ENCODE peak calls at places on chromosome 6, in seven cellular contexts. V, L, P, B, C, A and M are unnamed samples.

GRCh38 chr6:39059496-39060310 is 11.1 kb downstream of the GLP1R start:
- DNase-seq in V (no peak), L (no peak), P (no peak), B (no peak), C (peak), A (no peak), M (no peak)

GRCh38 chr6:5656226-5656625 is 350.5 kb downstream of the NRN1 start:
- DNase-seq in V (no peak), L (no peak), P (no peak), B (no peak), C (no peak), A (no peak), M (no peak)

GRCh38 chr6:138772596-138773176 is 883 bp upstream of the CCDC28A start:
- DNase-seq in V (peak), L (no peak), P (no peak), B (no peak), C (peak), A (no peak), M (no peak)

GRCh38 chr6:36033935-36034334 is 6.3 kb downstream of the MAPK14 start:
- DNase-seq in V (peak), L (no peak), P (no peak), B (no peak), C (no peak), A (no peak), M (no peak)

GRCh38 chr6:36963451-36964290 is 9.1 kb downstream of the PI16 start:
- DNase-seq in V (no peak), L (no peak), P (no peak), B (no peak), C (no peak), A (no peak), M (peak)

GRCh38 chr6:148811472-148811871 is 64.6 kb downstream of the UST start:
- DNase-seq in V (no peak), L (no peak), P (no peak), B (no peak), C (no peak), A (no peak), M (no peak)

GRCh38 chr6:90190752-90191393 is 105.8 kb downstream of the BACH2 start:
- DNase-seq in V (no peak), L (no peak), P (no peak), B (no peak), C (no peak), A (no peak), M (no peak)

GRCh38 chr6:116101298-116101718 is 655 bp downstream of the NT5DC1 start:
- DNase-seq in V (peak), L (no peak), P (no peak), B (no peak), C (no peak), A (no peak), M (no peak)

GRCh38 chr6:102015431-102015830 is 621.9 kb downstream of the GRIK2 start:
- DNase-seq in V (no peak), L (no peak), P (no peak), B (no peak), C (no peak), A (no peak), M (no peak)

GRCh38 chr6:34021839-34022190 is 124.1 kb downstream of the GRM4 start:
- DNase-seq in V (no peak), L (no peak), P (no peak), B (no peak), C (no peak), A (no peak), M (no peak)

GRCh38 chr6:27375613-27376079 is 12.9 kb upstream of the ZNF391 start:
- DNase-seq in V (peak), L (no peak), P (no peak), B (no peak), C (no peak), A (no peak), M (no peak)

GRCh38 chr6:127832381-127832780 is 68.5 kb downstream of the THEMIS start:
- DNase-seq in V (no peak), L (no peak), P (no peak), B (no peak), C (no peak), A (no peak), M (no peak)

GRCh38 chr6:1641391-1641790 is 31.7 kb downstream of the FOXC1 start:
- DNase-seq in V (peak), L (no peak), P (no peak), B (peak), C (no peak), A (no peak), M (no peak)

GRCh38 chr6:140032177-140032576 is 657.7 kb upstream of the CITED2 start:
- DNase-seq in V (no peak), L (no peak), P (no peak), B (no peak), C (no peak), A (no peak), M (no peak)

GRCh38 chr6:159594106-159594749 is 98.8 kb downstream of the SOD2 start:
- DNase-seq in V (no peak), L (no peak), P (no peak), B (peak), C (no peak), A (no peak), M (no peak)

GRCh38 chr6:10082385-10082784 is 332.5 kb downstream of the TFAP2A start:
- DNase-seq in V (no peak), L (no peak), P (no peak), B (no peak), C (no peak), A (no peak), M (no peak)

GRCh38 chr6:7692453-7692784 is 33.5 kb upstream of the BMP6 start:
- DNase-seq in V (no peak), L (no peak), P (no peak), B (no peak), C (no peak), A (no peak), M (no peak)

GRCh38 chr6:31004794-31005193 is 5.5 kb upstream of the MUC22 start:
- DNase-seq in V (no peak), L (no peak), P (no peak), B (no peak), C (no peak), A (no peak), M (no peak)

GRCh38 chr6:30922447-30922852 is 8.4 kb downstream of the VARS2 start:
- DNase-seq in V (no peak), L (no peak), P (no peak), B (no peak), C (no peak), A (no peak), M (no peak)

GRCh38 chr6:46011241-46012085 is 4.2 kb downstream of the CLIC5 start:
- DNase-seq in V (no peak), L (peak), P (no peak), B (no peak), C (no peak), A (peak), M (no peak)

GRCh38 chr6:35562060-35562459 is 49.4 kb upstream of the TULP1 start:
- DNase-seq in V (peak), L (no peak), P (no peak), B (no peak), C (no peak), A (no peak), M (no peak)

GRCh38 chr6:88763160-88763559 is 200.3 kb downstream of the RNGTT start:
- DNase-seq in V (no peak), L (no peak), P (no peak), B (no peak), C (no peak), A (no peak), M (no peak)

GRCh38 chr6:152750694-152751093 is at the start of gene VIP:
- DNase-seq in V (peak), L (peak), P (peak), B (no peak), C (no peak), A (no peak), M (peak)

GRCh38 chr6:156185113-156185512 is 592.1 kb upstream of the ARID1B start:
- DNase-seq in V (no peak), L (no peak), P (no peak), B (no peak), C (no peak), A (no peak), M (no peak)

GRCh38 chr6:14540859-14541540 is 423.4 kb downstream of the CD83 start:
- DNase-seq in V (no peak), L (no peak), P (peak), B (no peak), C (peak), A (no peak), M (no peak)

GRCh38 chr6:66751630-66752029 is 1044.6 kb upstream of the EYS start:
- DNase-seq in V (no peak), L (no peak), P (no peak), B (no peak), C (no peak), A (no peak), M (no peak)

GRCh38 chr6:16338577-16339262 is 100.3 kb downstream of the GMPR start:
- DNase-seq in V (peak), L (no peak), P (no peak), B (no peak), C (peak), A (no peak), M (no peak)

GRCh38 chr6:135183532-135184440 is 2.7 kb downstream of the MYB start:
- DNase-seq in V (peak), L (peak), P (peak), B (peak), C (peak), A (no peak), M (no peak)
- TF ChIP-seq YY1 in V (no peak), L (no peak), P (no peak), B (no peak), C (no peak), A (peak), M (peak)

GRCh38 chr6:44538841-44539240 is 151.3 kb downstream of the CDC5L start:
- DNase-seq in V (no peak), L (no peak), P (no peak), B (no peak), C (no peak), A (no peak), M (peak)
- TF ChIP-seq YY1 in V (no peak), L (no peak), P (no peak), B (no peak), C (no peak), A (no peak), M (no peak)

GRCh38 chr6:25125736-25126135 is 153.4 kb upstream of the CARMIL1 start:
- DNase-seq in V (no peak), L (no peak), P (no peak), B (no peak), C (no peak), A (no peak), M (no peak)

GRCh38 chr6:25122622-25123237 is 156.4 kb upstream of the CARMIL1 start:
- DNase-seq in V (no peak), L (no peak), P (no peak), B (no peak), C (no peak), A (no peak), M (no peak)

GRCh38 chr6:25121186-25121585 is 158.0 kb upstream of the CARMIL1 start:
- DNase-seq in V (no peak), L (no peak), P (no peak), B (no peak), C (no peak), A (no peak), M (no peak)

GRCh38 chr6:25124216-25124615 is 155.0 kb upstream of the CARMIL1 start:
- DNase-seq in V (no peak), L (no peak), P (no peak), B (no peak), C (no peak), A (no peak), M (no peak)

GRCh38 chr6:25122001-25122400 is 157.2 kb upstream of the CARMIL1 start:
- DNase-seq in V (no peak), L (no peak), P (no peak), B (no peak), C (peak), A (no peak), M (no peak)
- TF ChIP-seq YY1 in V (no peak), L (no peak), P (no peak), B (no peak), C (no peak), A (no peak), M (no peak)

GRCh38 chr6:158080849-158081656 is 87.0 kb downstream of the SERAC1 start:
- DNase-seq in V (no peak), L (no peak), P (no peak), B (no peak), C (peak), A (no peak), M (no peak)
- TF ChIP-seq YY1 in V (no peak), L (no peak), P (no peak), B (no peak), C (no peak), A (no peak), M (no peak)

GRCh38 chr6:125818659-125819297 is 28.0 kb downstream of the NCOA7 start:
- DNase-seq in V (no peak), L (no peak), P (no peak), B (no peak), C (no peak), A (no peak), M (no peak)

GRCh38 chr6:125823180-125823579 is 32.4 kb downstream of the NCOA7 start:
- DNase-seq in V (no peak), L (no peak), P (no peak), B (no peak), C (no peak), A (no peak), M (no peak)

GRCh38 chr6:125819927-125820326 is 29.2 kb downstream of the NCOA7 start:
- DNase-seq in V (peak), L (no peak), P (no peak), B (no peak), C (no peak), A (no peak), M (no peak)

GRCh38 chr6:125824946-125825786 is 34.4 kb downstream of the NCOA7 start:
- DNase-seq in V (no peak), L (no peak), P (no peak), B (no peak), C (peak), A (no peak), M (no peak)

DNA sequence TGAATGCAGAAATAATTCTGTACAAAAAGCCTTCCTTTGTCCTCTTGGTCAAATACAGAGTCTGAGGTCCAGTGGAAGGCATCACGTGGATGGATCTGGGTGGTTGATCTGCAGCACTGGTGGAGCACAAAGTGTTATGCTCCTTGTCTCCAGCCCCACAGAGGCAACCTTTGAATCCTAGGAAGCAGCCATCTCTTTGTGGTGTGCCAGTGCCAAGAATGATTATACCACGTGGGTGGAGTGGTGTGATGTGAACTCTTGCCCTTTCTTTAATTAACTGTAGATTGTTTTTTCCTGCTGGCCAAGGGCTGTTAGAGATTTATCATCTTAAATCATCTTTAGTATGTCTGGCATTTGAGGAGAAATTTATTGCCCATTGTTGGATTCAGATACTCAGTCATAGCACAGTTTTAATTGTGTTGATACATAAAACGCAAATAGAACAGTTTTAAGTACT is 31.1 kb downstream of the NCOA7 start:
- DNase-seq in V (no peak), L (peak), P (no peak), B (no peak), C (peak), A (no peak), M (no peak)
- TF ChIP-seq YY1 in V (no peak), L (no peak), P (no peak), B (no peak), C (no peak), A (no peak), M (no peak)

GRCh38 chr6:142825760-142826159 is 119.2 kb downstream of the HIVEP2 start:
- DNase-seq in V (no peak), L (no peak), P (no peak), B (no peak), C (no peak), A (no peak), M (no peak)
- TF ChIP-seq YY1 in V (no peak), L (no peak), P (no peak), B (no peak), C (no peak), A (no peak), M (no peak)

GRCh38 chr6:80335061-80335660 is 228.7 kb downstream of the BCKDHB start:
- DNase-seq in V (no peak), L (no peak), P (no peak), B (no peak), C (no peak), A (no peak), M (no peak)

GRCh38 chr6:80333342-80333741 is 226.9 kb downstream of the BCKDHB start:
- DNase-seq in V (no peak), L (no peak), P (no peak), B (no peak), C (no peak), A (no peak), M (no peak)

GRCh38 chr6:80332013-80332412 is 225.5 kb downstream of the BCKDHB start:
- DNase-seq in V (no peak), L (no peak), P (no peak), B (no peak), C (no peak), A (no peak), M (no peak)

GRCh38 chr6:80331522-80331921 is 225.1 kb downstream of the BCKDHB start:
- DNase-seq in V (no peak), L (no peak), P (no peak), B (no peak), C (no peak), A (no peak), M (no peak)

GRCh38 chr6:80329496-80329895 is 223.0 kb downstream of the BCKDHB start:
- DNase-seq in V (no peak), L (no peak), P (no peak), B (no peak), C (no peak), A (no peak), M (no peak)
- TF ChIP-seq YY1 in V (no peak), L (no peak), P (no peak), B (no peak), C (no peak), A (no peak), M (no peak)

GRCh38 chr6:143023695-143024094 is 37.0 kb upstream of the AIG1 start:
- DNase-seq in V (no peak), L (no peak), P (no peak), B (no peak), C (no peak), A (no peak), M (no peak)

GRCh38 chr6:143027058-143027457 is 33.6 kb upstream of the AIG1 start:
- DNase-seq in V (peak), L (peak), P (peak), B (peak), C (no peak), A (no peak), M (peak)

GRCh38 chr6:143021543-143021942 is 39.1 kb upstream of the AIG1 start:
- DNase-seq in V (no peak), L (no peak), P (no peak), B (no peak), C (no peak), A (no peak), M (no peak)

DNA sequence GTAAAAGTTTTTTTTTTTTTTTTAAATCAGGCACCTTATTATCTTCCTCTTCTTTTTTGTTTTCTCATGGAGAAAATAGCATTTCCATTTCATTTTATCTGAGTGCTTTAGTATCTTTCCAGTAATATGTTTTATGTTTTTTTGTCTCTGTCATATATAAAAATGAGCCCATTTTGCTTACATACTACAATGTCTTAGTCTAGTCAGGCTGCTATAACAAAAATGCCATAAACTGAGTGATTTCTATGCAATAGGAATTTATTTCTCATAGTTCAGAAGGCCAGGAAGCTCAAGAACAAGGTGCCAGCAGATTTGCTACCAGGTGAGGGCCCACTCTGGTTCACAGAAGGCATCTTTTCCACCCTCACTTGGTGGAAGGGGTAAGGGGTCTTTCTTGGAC is 35.7 kb upstream of the AIG1 start:
- DNase-seq in V (no peak), L (no peak), P (no peak), B (no peak), C (no peak), A (no peak), M (no peak)
- TF ChIP-seq YY1 in V (no peak), L (no peak), P (no peak), B (no peak), C (no peak), A (no peak), M (no peak)

GRCh38 chr6:55713411-55713810 is 134.4 kb upstream of the HMGCLL1 start:
- DNase-seq in V (no peak), L (peak), P (no peak), B (no peak), C (no peak), A (no peak), M (no peak)
- TF ChIP-seq YY1 in V (no peak), L (no peak), P (no peak), B (no peak), C (no peak), A (no peak), M (no peak)

DNA sequence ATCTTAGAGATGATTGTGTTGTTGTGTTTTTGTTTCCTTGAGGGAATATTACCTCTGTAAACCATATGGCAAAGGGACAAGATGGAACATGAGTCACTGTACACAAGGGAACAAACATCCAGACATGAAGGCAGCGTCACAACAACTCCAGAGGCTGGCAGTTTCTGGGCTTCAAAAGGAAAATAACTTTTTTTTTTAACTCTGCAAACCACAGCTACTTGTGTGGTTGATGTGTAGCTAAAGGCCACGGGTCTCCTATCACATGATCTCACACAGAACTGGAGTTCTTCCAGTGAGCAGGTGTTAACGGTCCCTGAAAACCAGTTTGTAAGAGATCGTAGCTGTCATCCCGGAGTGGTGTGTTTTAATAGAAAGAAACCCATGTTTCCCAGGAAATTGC is 33.2 kb upstream of the HBS1L start:
- DNase-seq in V (no peak), L (no peak), P (no peak), B (no peak), C (no peak), A (no peak), M (no peak)
- TF ChIP-seq YY1 in V (no peak), L (no peak), P (no peak), B (no peak), C (no peak), A (no peak), M (no peak)